ENCODE peak calls at places on chromosomes 4 and X, in eight cellular contexts. One of them, this sample, is unnamed.

GRCh38 chr4:1318488-1319213 is 28.4 kb upstream of the UVSSA start:
- DNase-seq in NCI-H1417: no peak
- DNase-seq in nucleus accumbens: no peak
- DNase-seq in RWPE1: no peak
- DNase-seq in amniotic stem cell: no peak
- DNase-seq in hypothalamus: no peak
- DNase-seq in mucosa of gallbladder: no peak
- DNase-seq in T-cell: no peak
- DNase-seq in this sample: no peak

GRCh38 chr4:94480362-94480951 is 28.7 kb downstream of the PDLIM5 start:
- DNase-seq in NCI-H1417: no peak
- DNase-seq in nucleus accumbens: no peak
- DNase-seq in RWPE1: no peak
- DNase-seq in amniotic stem cell: no peak
- DNase-seq in hypothalamus: no peak
- DNase-seq in mucosa of gallbladder: no peak
- DNase-seq in T-cell: no peak
- DNase-seq in this sample: no peak

GRCh38 chr4:6914448-6914847 is 4.8 kb downstream of the TBC1D14 start:
- DNase-seq in NCI-H1417: no peak
- DNase-seq in nucleus accumbens: no peak
- DNase-seq in RWPE1: no peak
- DNase-seq in amniotic stem cell: no peak
- DNase-seq in hypothalamus: no peak
- DNase-seq in mucosa of gallbladder: no peak
- DNase-seq in T-cell: no peak
- DNase-seq in this sample: no peak

GRCh38 chrX:37423864-37424569 is 74.9 kb downstream of the PRRG1 start:
- DNase-seq in NCI-H1417: no peak
- DNase-seq in nucleus accumbens: no peak
- DNase-seq in RWPE1: no peak
- DNase-seq in amniotic stem cell: no peak
- DNase-seq in hypothalamus: no peak
- DNase-seq in mucosa of gallbladder: no peak
- DNase-seq in T-cell: no peak
- DNase-seq in this sample: no peak

GRCh38 chr4:138310498-138310897 is 68.3 kb upstream of the SLC7A11 start:
- DNase-seq in NCI-H1417: no peak
- DNase-seq in nucleus accumbens: no peak
- DNase-seq in RWPE1: no peak
- DNase-seq in amniotic stem cell: no peak
- DNase-seq in hypothalamus: no peak
- DNase-seq in mucosa of gallbladder: no peak
- DNase-seq in T-cell: no peak
- DNase-seq in this sample: no peak

GRCh38 chrX:143634701-143635442 is 1.0 kb downstream of the SLITRK4 start:
- DNase-seq in NCI-H1417: peak; percentile 50
- DNase-seq in nucleus accumbens: peak; percentile 39
- DNase-seq in RWPE1: no peak
- DNase-seq in amniotic stem cell: no peak
- DNase-seq in hypothalamus: no peak
- DNase-seq in mucosa of gallbladder: no peak
- DNase-seq in T-cell: no peak
- DNase-seq in this sample: no peak

GRCh38 chr4:186666252-186666651 is 57.4 kb downstream of the FAT1 start:
- DNase-seq in NCI-H1417: peak; percentile 15
- DNase-seq in nucleus accumbens: no peak
- DNase-seq in RWPE1: no peak
- DNase-seq in amniotic stem cell: no peak
- DNase-seq in hypothalamus: no peak
- DNase-seq in mucosa of gallbladder: no peak
- DNase-seq in T-cell: no peak
- DNase-seq in this sample: no peak

GRCh38 chr4:64465263-64465662 is 56.0 kb upstream of the TECRL start:
- DNase-seq in NCI-H1417: no peak
- DNase-seq in nucleus accumbens: no peak
- DNase-seq in RWPE1: no peak
- DNase-seq in amniotic stem cell: no peak
- DNase-seq in hypothalamus: no peak
- DNase-seq in mucosa of gallbladder: no peak
- DNase-seq in T-cell: no peak
- DNase-seq in this sample: no peak

GRCh38 chrX:21799767-21800166 is 39.6 kb upstream of the MBTPS2 start:
- DNase-seq in NCI-H1417: no peak
- DNase-seq in nucleus accumbens: no peak
- DNase-seq in RWPE1: no peak
- DNase-seq in amniotic stem cell: no peak
- DNase-seq in hypothalamus: no peak
- DNase-seq in mucosa of gallbladder: no peak
- DNase-seq in T-cell: no peak
- DNase-seq in this sample: no peak

GRCh38 chrX:20742106-20742505 is 475.4 kb upstream of the RPS6KA3 start:
- DNase-seq in NCI-H1417: no peak
- DNase-seq in nucleus accumbens: no peak
- DNase-seq in RWPE1: no peak
- DNase-seq in amniotic stem cell: no peak
- DNase-seq in hypothalamus: no peak
- DNase-seq in mucosa of gallbladder: no peak
- DNase-seq in T-cell: no peak
- DNase-seq in this sample: no peak

GRCh38 chrX:135086197-135086854 is 34.0 kb downstream of the ETDB start:
- DNase-seq in NCI-H1417: peak; percentile 84
- DNase-seq in nucleus accumbens: no peak
- DNase-seq in RWPE1: peak; percentile 55
- DNase-seq in amniotic stem cell: peak; percentile 44
- DNase-seq in hypothalamus: no peak
- DNase-seq in mucosa of gallbladder: peak; percentile 35
- DNase-seq in T-cell: peak; percentile 24
- DNase-seq in this sample: no peak

GRCh38 chr4:129603241-129603931 is 507.4 kb downstream of the C4orf33 start:
- DNase-seq in NCI-H1417: no peak
- DNase-seq in nucleus accumbens: no peak
- DNase-seq in RWPE1: no peak
- DNase-seq in amniotic stem cell: no peak
- DNase-seq in hypothalamus: no peak
- DNase-seq in mucosa of gallbladder: no peak
- DNase-seq in T-cell: no peak
- DNase-seq in this sample: no peak

GRCh38 chrX:115413246-115413878 is 123.8 kb downstream of the LUZP4 start:
- DNase-seq in NCI-H1417: no peak
- DNase-seq in nucleus accumbens: no peak
- DNase-seq in RWPE1: no peak
- DNase-seq in amniotic stem cell: peak; percentile 8
- DNase-seq in hypothalamus: no peak
- DNase-seq in mucosa of gallbladder: no peak
- DNase-seq in T-cell: no peak
- DNase-seq in this sample: no peak

GRCh38 chr4:80036949-80037348 is 36.1 kb downstream of the ANTXR2 start:
- DNase-seq in NCI-H1417: no peak
- DNase-seq in nucleus accumbens: no peak
- DNase-seq in RWPE1: no peak
- DNase-seq in amniotic stem cell: peak; percentile 47
- DNase-seq in hypothalamus: no peak
- DNase-seq in mucosa of gallbladder: no peak
- DNase-seq in T-cell: no peak
- DNase-seq in this sample: no peak

This sample was measured in C1 segment of cervical spinal cord.